ENCODE peak calls at places on chromosomes 5 and 9, in seven cellular contexts. D is Panc1, X is kidney, L is uterus, Y is Peyer's patch, I is ascending aorta, Z is fibroblast of lung. A is an unnamed sample.

GRCh38 chr5:1769017-1769640 is 30.5 kb downstream of the MRPL36 start:
- DNase-seq in L (no peak), I (no peak), Y (no peak), Z (no peak), D (no peak), X (peak; percentile 57), A (peak; percentile 76)

GRCh38 chr5:143605403-143606005 is 202.0 kb upstream of the NR3C1 start:
- DNase-seq in I (peak; percentile 64), X (no peak), L (no peak), Z (peak; percentile 16), D (no peak), Y (peak; percentile 43), A (no peak)

GRCh38 chr5:151002250-151002649 is 18.1 kb upstream of the GPX3 start:
- DNase-seq in Y (no peak), I (no peak), X (no peak), D (no peak), L (no peak), Z (peak; percentile 72), A (no peak)

GRCh38 chr5:178377583-178378270 is 145.1 kb upstream of the PHYKPL start:
- DNase-seq in Y (no peak), L (no peak), D (no peak), I (no peak), X (peak; percentile 52), Z (no peak), A (no peak)

GRCh38 chr9:105681313-105681712 is 13.0 kb upstream of the TMEM38B start:
- DNase-seq in L (no peak), D (no peak), I (no peak), Z (no peak), Y (no peak), X (no peak), A (no peak)

GRCh38 chr5:144203750-144204596 is 33.3 kb downstream of the KCTD16 start:
- DNase-seq in Z (peak; percentile 86), L (peak; percentile 20), D (peak; percentile 72), I (peak; percentile 64), X (no peak), Y (peak; percentile 31), A (no peak)

GRCh38 chr5:9245071-9245470 is 300.8 kb downstream of the SEMA5A start:
- DNase-seq in X (no peak), L (no peak), Z (no peak), D (no peak), Y (no peak), I (no peak), A (no peak)

GRCh38 chr5:172420215-172420934 is 34.0 kb downstream of the SH3PXD2B start:
- DNase-seq in Z (peak; percentile 97), L (peak; percentile 88), D (no peak), I (peak; percentile 89), Y (no peak), X (no peak), A (no peak)

GRCh38 chr9:107108367-107108766 is 174.7 kb upstream of the RAD23B start:
- DNase-seq in L (no peak), Y (no peak), I (no peak), Z (no peak), X (no peak), D (no peak), A (no peak)

GRCh38 chr9:70478963-70479641 is 64.6 kb upstream of the KLF9 start:
- DNase-seq in X (no peak), D (no peak), Y (no peak), L (no peak), Z (peak; percentile 84), I (peak; percentile 83), A (no peak)

GRCh38 chr5:146515473-146516150 is 378 bp downstream of the GPR151 start:
- DNase-seq in Z (no peak), Y (no peak), D (no peak), I (no peak), L (no peak), X (no peak), A (no peak)

GRCh38 chr9:14661421-14662059 is 31.7 kb downstream of the ZDHHC21 start:
- DNase-seq in D (no peak), X (no peak), Y (no peak), Z (peak; percentile 60), I (no peak), L (no peak), A (no peak)

GRCh38 chr9:114860187-114860586 is 54.3 kb upstream of the TNFSF15 start:
- DNase-seq in I (no peak), X (no peak), D (no peak), L (no peak), Y (no peak), Z (no peak), A (no peak)

GRCh38 chr5:135973323-135974018 is 18.7 kb upstream of the LECT2 start:
- DNase-seq in L (no peak), D (no peak), Y (no peak), X (no peak), I (no peak), Z (peak; percentile 88), A (no peak)

GRCh38 chr9:108634669-108635462 is 220.9 kb downstream of the ACTL7B start:
- DNase-seq in L (no peak), X (no peak), Y (no peak), D (no peak), Z (no peak), I (no peak), A (no peak)

GRCh38 chr5:135759149-135759784 is 75.2 kb upstream of the SLC25A48 start:
- DNase-seq in Y (no peak), L (no peak), X (no peak), Z (no peak), I (no peak), D (no peak), A (no peak)

GRCh38 chr9:133763272-133764183 is 25.4 kb upstream of the SARDH start:
- DNase-seq in Z (no peak), D (no peak), Y (no peak), X (peak; percentile 35), I (no peak), L (peak; percentile 10), A (peak; percentile 68)

GRCh38 chr9:115232375-115232774 is 114.4 kb upstream of the TNC start:
- DNase-seq in Y (no peak), D (no peak), X (no peak), L (no peak), Z (no peak), I (no peak), A (no peak)

GRCh38 chr5:173487296-173487695 is 129.2 kb downstream of the BOD1 start:
- DNase-seq in Z (no peak), Y (no peak), X (no peak), D (no peak), I (no peak), L (no peak), A (no peak)

GRCh38 chr9:89943728-89944127 is 338.9 kb downstream of the GADD45G start:
- DNase-seq in Z (no peak), X (no peak), I (no peak), Y (no peak), L (no peak), D (no peak), A (no peak)

GRCh38 chr5:76083555-76084495 is 642 bp downstream of the SV2C start:
- DNase-seq in D (no peak), Y (no peak), X (peak; percentile 64), L (no peak), I (no peak), Z (no peak), A (no peak)

GRCh38 chr5:14204011-14204670 is 61.0 kb downstream of the TRIO start:
- DNase-seq in X (no peak), Z (no peak), L (no peak), I (no peak), D (no peak), Y (no peak), A (no peak)

GRCh38 chr5:113122053-113122452 is 145.5 kb downstream of the DCP2 start:
- DNase-seq in D (no peak), X (no peak), Z (peak; percentile 81), Y (no peak), L (no peak), I (peak; percentile 75), A (no peak)

GRCh38 chr5:107806705-107807104 is 136.0 kb upstream of the EFNA5 start:
- DNase-seq in Y (no peak), D (peak; percentile 66), Z (peak; percentile 60), X (no peak), I (no peak), L (no peak), A (no peak)

GRCh38 chr9:91253488-91253887 is 108.2 kb downstream of the AUH start:
- DNase-seq in Z (peak; percentile 17), L (no peak), D (no peak), Y (no peak), I (no peak), X (no peak), A (no peak)

GRCh38 chr9:111937301-111937700 is 40.7 kb downstream of the UGCG start:
- DNase-seq in Z (no peak), L (no peak), D (no peak), I (no peak), X (no peak), Y (no peak), A (no peak)

GRCh38 chr9:111939322-111939721 is 42.7 kb downstream of the UGCG start:
- DNase-seq in Z (no peak), X (no peak), I (no peak), D (no peak), Y (no peak), L (no peak), A (no peak)

GRCh38 chr9:111936391-111936790 is 39.8 kb downstream of the UGCG start:
- DNase-seq in D (no peak), L (no peak), X (no peak), Y (no peak), I (no peak), Z (no peak), A (no peak)

GRCh38 chr9:111938427-111938800 is 41.8 kb downstream of the UGCG start:
- DNase-seq in Y (no peak), I (no peak), X (no peak), Z (no peak), D (no peak), L (no peak), A (no peak)

GRCh38 chr9:111937781-111938426 is 41.3 kb downstream of the UGCG start:
- DNase-seq in X (peak; percentile 75), D (no peak), I (peak; percentile 68), Z (peak; percentile 70), L (peak; percentile 32), Y (peak; percentile 75), A (no peak)
- H3K27ac ChIP-seq in X (peak overlapping the region; percentile 51), D (peak overlapping the region; percentile 69), I (peak overlapping the region; percentile 3), Z (peak overlapping the region; percentile 75), L (peak overlapping the region; percentile 23), Y (no peak overlapping the region), A (peak overlapping the region; percentile 86)

GRCh38 chr5:10825897-10826644 is 65.0 kb upstream of the DAP start:
- DNase-seq in Y (no peak), X (no peak), Z (no peak), L (no peak), D (no peak), I (no peak), A (no peak)
- TF ChIP-seq CTCF in Y (no peak), X (no peak), Z (no peak), L (no peak), D (peak; percentile 16), I (no peak), A (no peak)

GRCh38 chr9:98539954-98540353 is 168.8 kb downstream of the GABBR2 start:
- DNase-seq in Y (no peak), D (no peak), L (no peak), I (no peak), X (no peak), Z (peak; percentile 44), A (no peak)
- H3K4me3 ChIP-seq in Y (no peak overlapping the region), D (no peak overlapping the region), L (no peak overlapping the region), I (no peak overlapping the region), X (no peak overlapping the region), Z (no peak overlapping the region), A (no peak overlapping the region)

DNA sequence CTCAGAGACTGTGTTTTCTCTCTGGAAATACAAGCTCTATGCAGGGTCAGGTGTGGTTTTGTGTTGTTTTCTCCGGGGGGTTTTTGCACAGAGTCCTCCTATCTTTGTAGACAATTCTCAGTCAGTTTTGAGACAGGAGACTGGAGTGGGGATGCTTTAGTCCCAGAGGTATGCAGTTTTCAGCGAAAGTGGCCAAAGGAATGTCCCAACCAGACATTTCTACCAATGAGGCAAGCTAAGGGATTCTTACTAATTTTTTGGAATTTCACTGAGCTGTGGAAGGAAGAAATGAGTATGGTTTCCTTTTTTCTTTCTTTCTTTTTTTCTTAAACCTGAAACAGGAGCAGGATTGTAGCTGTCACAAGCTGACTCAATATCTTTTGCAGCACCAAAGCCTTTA is 35.3 kb upstream of the PLPP1 start:
- DNase-seq in L (no peak), X (no peak), I (peak; percentile 73), Y (no peak), D (no peak), Z (no peak), A (no peak)
- H3K27ac ChIP-seq in L (peak overlapping the region; percentile 30), X (peak overlapping the region; percentile 56), I (peak overlapping the region; percentile 84), Y (no peak overlapping the region), D (no peak overlapping the region), Z (no peak overlapping the region), A (no peak overlapping the region)

A was measured in left lung.